ENCODE peak calls at places on chromosomes 13 and 19, in six cellular contexts. X is IMR-90, J is mesenchymal stem cell, S is trophoblast cell, O is H9, Y is H1. U is an unnamed sample.

GRCh38 chr13:113413898-113414282 is 39.4 kb downstream of the ADPRHL1 start:
- DNase-seq in J (no peak), Y (no peak), S (no peak), O (no peak), X (no peak), U (no peak)

GRCh38 chr19:12450817-12451216 is 10.0 kb upstream of the ZNF443 start:
- DNase-seq in Y (no peak), X (no peak), J (no peak), O (no peak), S (no peak), U (no peak)

GRCh38 chr19:9862897-9863296 is 27.8 kb downstream of the PIN1 start:
- DNase-seq in Y (no peak), J (no peak), S (no peak), X (no peak), O (no peak), U (no peak)

GRCh38 chr13:54449922-54450321 is 1421.3 kb downstream of the OLFM4 start:
- DNase-seq in X (no peak), J (no peak), O (no peak), S (peak), Y (no peak), U (no peak)

GRCh38 chr19:17865364-17866311 is 5.9 kb downstream of the RPL18A start:
- DNase-seq in J (no peak), O (no peak), Y (peak), X (no peak), S (peak), U (no peak)

GRCh38 chr13:31898383-31899071 is 133.0 kb upstream of the FRY start:
- DNase-seq in S (no peak), Y (no peak), O (no peak), J (no peak), X (no peak), U (no peak)

GRCh38 chr19:14366529-14366928 is 14.7 kb upstream of the ADGRE5 start:
- DNase-seq in O (peak), S (peak), Y (peak), J (peak), X (peak), U (no peak)

GRCh38 chr13:25528266-25528665 is 156.5 kb downstream of the ATP8A2 start:
- DNase-seq in O (no peak), Y (no peak), S (no peak), X (no peak), J (no peak), U (no peak)

GRCh38 chr19:35140898-35141626 is 2.0 kb upstream of the FXYD7 start:
- DNase-seq in Y (peak), J (peak), X (peak), S (peak), O (peak), U (peak)

GRCh38 chr19:40445945-40446784 is 2.0 kb upstream of the SERTAD3 start:
- DNase-seq in O (peak), S (peak), Y (peak), X (no peak), J (peak), U (no peak)
- H3K27ac ChIP-seq in O (no peak), S (peak), Y (peak), X (no peak), J (no peak), U (peak)

DNA sequence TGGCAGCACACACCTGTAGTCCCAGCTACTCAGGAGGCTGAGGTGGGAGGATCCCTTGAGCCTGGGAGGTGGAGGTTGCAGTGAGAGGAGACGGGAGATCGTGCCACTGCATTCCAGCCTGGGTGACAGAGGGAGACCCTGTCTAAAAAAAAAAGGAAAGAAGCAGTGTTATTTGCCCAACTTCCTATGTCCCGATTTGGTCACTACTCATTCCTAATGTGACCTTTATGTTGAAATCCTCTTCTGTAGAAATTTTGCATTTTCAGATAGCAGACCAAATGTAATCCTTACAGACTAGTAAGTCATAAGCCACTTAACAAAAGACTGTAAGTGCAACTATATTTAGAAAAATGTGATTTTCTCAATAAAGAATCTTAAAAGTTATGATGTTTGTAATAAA is 18.2 kb upstream of the STK24 start:
- DNase-seq in X (no peak), J (no peak), S (no peak), Y (no peak), O (no peak), U (no peak)
- H4K91ac ChIP-seq in X (no peak), J (no peak), S (no peak), Y (no peak), O (no peak), U (no peak)

GRCh38 chr13:44403720-44404063 is 30.1 kb downstream of the SERP2 start:
- DNase-seq in S (peak), O (no peak), Y (no peak), J (no peak), X (no peak), U (no peak)
- H3K27ac ChIP-seq in S (peak), O (no peak), Y (peak), J (no peak), X (no peak), U (no peak)

GRCh38 chr13:100833427-100833826 is 158.8 kb upstream of the TMTC4 start:
- DNase-seq in X (no peak), J (no peak), Y (no peak), O (no peak), S (no peak), U (no peak)

GRCh38 chr13:100837611-100838010 is 163.0 kb upstream of the TMTC4 start:
- DNase-seq in S (no peak), J (no peak), X (no peak), Y (no peak), O (no peak), U (no peak)

GRCh38 chr13:100836696-100837095 is 162.1 kb upstream of the TMTC4 start:
- DNase-seq in X (no peak), O (no peak), Y (no peak), S (no peak), J (no peak), U (no peak)

GRCh38 chr13:100835695-100836094 is 161.1 kb upstream of the TMTC4 start:
- DNase-seq in X (no peak), Y (no peak), O (no peak), S (no peak), J (no peak), U (no peak)
- H4K91ac ChIP-seq in X (no peak), Y (no peak), O (no peak), S (no peak), J (no peak), U (no peak)

GRCh38 chr13:26579580-26579979 is 22.1 kb downstream of the WASF3 start:
- DNase-seq in Y (no peak), O (no peak), J (no peak), X (no peak), S (no peak), U (no peak)

GRCh38 chr13:26587251-26587650 is 29.8 kb downstream of the WASF3 start:
- DNase-seq in S (no peak), Y (no peak), X (no peak), J (no peak), O (no peak), U (no peak)

GRCh38 chr13:26585136-26585535 is 27.7 kb downstream of the WASF3 start:
- DNase-seq in Y (no peak), S (no peak), O (no peak), J (no peak), X (peak), U (no peak)

GRCh38 chr13:26584713-26585112 is 27.2 kb downstream of the WASF3 start:
- DNase-seq in J (peak), S (no peak), X (peak), Y (no peak), O (no peak), U (no peak)

DNA sequence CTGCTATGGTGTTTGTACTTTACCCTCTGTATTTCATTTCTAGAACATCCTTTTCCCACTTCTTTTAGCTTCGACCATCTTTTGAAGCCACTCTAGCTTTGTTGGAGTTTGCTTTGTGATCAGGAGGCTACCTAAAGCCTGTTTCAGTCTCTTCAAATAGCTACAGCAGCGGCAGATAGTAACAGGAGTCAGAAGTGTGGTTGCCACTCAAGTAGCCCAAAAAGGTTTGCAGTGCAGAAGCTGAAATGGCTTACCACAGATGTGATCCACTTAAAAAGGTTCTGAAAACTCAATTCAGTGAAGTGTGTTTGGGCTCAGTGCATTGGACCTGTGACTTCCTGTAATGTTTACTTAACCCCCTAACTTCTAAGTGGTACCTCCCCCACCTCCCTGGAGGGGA is 26.2 kb downstream of the WASF3 start:
- DNase-seq in Y (no peak), S (no peak), O (no peak), J (no peak), X (no peak), U (no peak)
- H3K27ac ChIP-seq in Y (no peak), S (no peak), O (no peak), J (peak), X (peak), U (no peak)

GRCh38 chr19:55091955-55092354 is 16.3 kb downstream of the EPS8L1 start:
- DNase-seq in S (no peak), X (no peak), J (no peak), Y (peak), O (peak), U (no peak)
- H4K91ac ChIP-seq in S (no peak), X (no peak), J (no peak), Y (peak), O (no peak), U (no peak)

GRCh38 chr19:40672573-40673299 is 17.7 kb downstream of the NUMBL start:
- DNase-seq in S (no peak), Y (no peak), J (no peak), X (no peak), O (no peak), U (no peak)
- H3K27ac ChIP-seq in S (no peak), Y (no peak), J (no peak), X (no peak), O (no peak), U (no peak)

DNA sequence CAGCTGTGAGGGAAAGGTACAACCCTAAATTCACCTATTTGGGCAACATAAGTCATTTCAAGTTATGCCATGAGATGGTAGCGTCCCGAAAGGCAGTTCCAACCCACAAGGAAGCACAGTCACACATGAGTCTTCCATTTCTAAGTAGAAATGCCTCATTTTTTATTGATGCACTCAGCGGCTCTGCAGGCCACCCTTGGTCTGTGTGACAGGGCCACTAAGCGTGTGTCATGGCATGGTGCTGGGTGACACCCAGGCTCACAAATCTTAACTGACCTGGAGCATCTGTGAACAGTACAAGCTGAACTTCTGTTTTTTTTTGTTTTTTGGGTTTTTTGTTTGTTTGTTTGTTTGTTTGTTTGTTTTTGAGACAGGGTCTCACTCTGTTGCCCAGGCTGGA is 15.1 kb downstream of the RAB20 start:
- DNase-seq in J (no peak), X (no peak), Y (no peak), O (no peak), S (peak), U (no peak)
- H4K91ac ChIP-seq in J (no peak), X (no peak), Y (no peak), O (no peak), S (peak), U (no peak)

GRCh38 chr13:96621634-96622033 is 372.6 kb downstream of the OXGR1 start:
- DNase-seq in Y (no peak), J (no peak), O (no peak), S (no peak), X (no peak), U (no peak)
- H3K27ac ChIP-seq in Y (no peak), J (no peak), O (no peak), S (no peak), X (no peak), U (no peak)

GRCh38 chr13:76471486-76471885 is 414.7 kb downstream of the KCTD12 start:
- DNase-seq in Y (no peak), O (no peak), S (no peak), J (no peak), X (no peak), U (no peak)
- H4K91ac ChIP-seq in Y (no peak), O (no peak), S (no peak), J (no peak), X (no peak), U (no peak)

U was measured in neuronal stem cell.